ENCODE peak calls at places on chromosomes 16 and 17, in ten cellular contexts. One of them, this sample, is unnamed. For H3K4me1 and H3K9me3, the result is how much of the 10 kb centered on the place peaks cover.

GRCh38 chr17:64178011-64178825 is 48.3 kb upstream of the ERN1 start:
- DNase-seq in fibroblast of lung: peak
- DNase-seq in SK-N-SH: peak
- DNase-seq in breast epithelium: no peak
- DNase-seq in thoracic aorta: no peak
- DNase-seq in OCI-LY7: no peak
- DNase-seq in MM.1S: no peak
- DNase-seq in tibial nerve: no peak
- DNase-seq in A549: no peak
- DNase-seq in cardiac muscle cell: no peak
- DNase-seq in this sample: no peak

GRCh38 chr16:51562896-51563295 is 411.8 kb upstream of the SALL1 start:
- DNase-seq in fibroblast of lung: no peak
- DNase-seq in SK-N-SH: no peak
- DNase-seq in breast epithelium: no peak
- DNase-seq in thoracic aorta: no peak
- DNase-seq in OCI-LY7: no peak
- DNase-seq in MM.1S: no peak
- DNase-seq in tibial nerve: no peak
- DNase-seq in A549: no peak
- DNase-seq in cardiac muscle cell: no peak
- DNase-seq in this sample: no peak

GRCh38 chr17:50501906-50502642 is 6.2 kb upstream of the MYCBPAP start:
- DNase-seq in fibroblast of lung: no peak
- DNase-seq in SK-N-SH: no peak
- DNase-seq in breast epithelium: no peak
- DNase-seq in thoracic aorta: no peak
- DNase-seq in OCI-LY7: no peak
- DNase-seq in MM.1S: no peak
- DNase-seq in tibial nerve: no peak
- DNase-seq in A549: no peak
- DNase-seq in cardiac muscle cell: no peak
- DNase-seq in this sample: no peak

GRCh38 chr17:71180801-71181385 is 939.9 kb upstream of the SOX9 start:
- DNase-seq in fibroblast of lung: peak
- DNase-seq in SK-N-SH: peak
- DNase-seq in breast epithelium: no peak
- DNase-seq in thoracic aorta: no peak
- DNase-seq in OCI-LY7: no peak
- DNase-seq in MM.1S: no peak
- DNase-seq in tibial nerve: no peak
- DNase-seq in A549: no peak
- DNase-seq in cardiac muscle cell: no peak
- DNase-seq in this sample: no peak

GRCh38 chr17:11797803-11798202 is 199.5 kb downstream of the ZNF18 start:
- DNase-seq in fibroblast of lung: no peak
- DNase-seq in SK-N-SH: peak
- DNase-seq in breast epithelium: no peak
- DNase-seq in thoracic aorta: no peak
- DNase-seq in OCI-LY7: no peak
- DNase-seq in MM.1S: no peak
- DNase-seq in tibial nerve: no peak
- DNase-seq in A549: peak
- DNase-seq in cardiac muscle cell: no peak
- DNase-seq in this sample: no peak

GRCh38 chr17:17350491-17351355 is 47.5 kb downstream of the NT5M start:
- DNase-seq in fibroblast of lung: peak
- DNase-seq in SK-N-SH: no peak
- DNase-seq in breast epithelium: no peak
- DNase-seq in thoracic aorta: no peak
- DNase-seq in OCI-LY7: no peak
- DNase-seq in MM.1S: no peak
- DNase-seq in tibial nerve: no peak
- DNase-seq in A549: peak
- DNase-seq in cardiac muscle cell: peak
- DNase-seq in this sample: no peak

GRCh38 chr17:81733507-81734404 is 21.7 kb downstream of the SLC25A10 start:
- DNase-seq in fibroblast of lung: peak
- DNase-seq in SK-N-SH: peak
- DNase-seq in breast epithelium: peak
- DNase-seq in thoracic aorta: no peak
- DNase-seq in OCI-LY7: peak
- DNase-seq in MM.1S: peak
- DNase-seq in tibial nerve: peak
- DNase-seq in A549: peak
- DNase-seq in cardiac muscle cell: peak
- DNase-seq in this sample: peak

GRCh38 chr17:66893863-66894262 is 58.9 kb downstream of the CACNG5 start:
- DNase-seq in fibroblast of lung: no peak
- DNase-seq in SK-N-SH: no peak
- DNase-seq in breast epithelium: no peak
- DNase-seq in thoracic aorta: no peak
- DNase-seq in OCI-LY7: no peak
- DNase-seq in MM.1S: no peak
- DNase-seq in tibial nerve: no peak
- DNase-seq in A549: no peak
- DNase-seq in cardiac muscle cell: no peak
- DNase-seq in this sample: no peak

GRCh38 chr17:4199818-4200402 is 56.9 kb downstream of the CYB5D2 start:
- DNase-seq in fibroblast of lung: no peak
- DNase-seq in SK-N-SH: peak
- DNase-seq in breast epithelium: no peak
- DNase-seq in thoracic aorta: no peak
- DNase-seq in OCI-LY7: peak
- DNase-seq in MM.1S: peak
- DNase-seq in tibial nerve: no peak
- DNase-seq in A549: peak
- DNase-seq in cardiac muscle cell: peak
- DNase-seq in this sample: peak

GRCh38 chr16:72291531-72291981 is 119.6 kb upstream of the PMFBP1 start:
- DNase-seq in fibroblast of lung: peak
- DNase-seq in SK-N-SH: no peak
- DNase-seq in breast epithelium: no peak
- DNase-seq in thoracic aorta: no peak
- DNase-seq in OCI-LY7: no peak
- DNase-seq in MM.1S: no peak
- DNase-seq in tibial nerve: no peak
- DNase-seq in A549: peak
- DNase-seq in cardiac muscle cell: no peak
- DNase-seq in this sample: no peak

DNA sequence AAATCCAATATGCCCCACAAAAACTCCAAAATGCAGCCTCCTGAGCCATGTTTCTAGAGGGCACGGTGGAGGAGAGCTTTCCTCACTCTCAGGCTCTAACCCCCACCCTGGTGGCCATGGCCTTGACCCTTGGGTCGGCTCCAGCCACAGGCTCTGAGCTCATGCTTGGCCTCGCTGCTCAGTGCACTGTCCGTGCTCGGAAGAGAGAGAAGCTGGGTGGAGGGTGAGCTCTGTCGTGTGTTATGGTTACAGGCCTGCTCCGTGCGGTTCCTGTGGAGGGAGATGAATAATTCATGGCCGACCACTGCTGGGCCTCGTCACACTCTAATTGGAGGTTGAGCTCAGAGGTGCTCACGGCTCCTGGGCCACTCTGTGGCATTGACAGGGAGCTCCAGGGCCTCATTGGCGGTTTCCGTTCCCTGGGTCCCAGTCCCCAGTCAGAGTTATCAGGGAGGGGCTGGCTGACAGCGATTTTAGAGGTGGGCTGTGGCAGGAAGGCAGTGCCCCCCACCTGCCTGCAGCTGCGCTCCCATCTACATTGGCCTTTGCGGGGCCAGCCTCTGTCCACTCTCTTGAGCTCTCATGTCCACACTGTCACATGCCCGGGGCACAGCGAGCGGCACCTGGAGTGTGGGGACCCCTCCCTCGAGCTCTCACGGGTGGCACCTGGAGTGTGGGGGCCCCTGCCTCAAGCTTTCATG is 24.9 kb downstream of the ACSF3 start:
- DNase-seq in fibroblast of lung: peak
- DNase-seq in SK-N-SH: no peak
- DNase-seq in breast epithelium: no peak
- DNase-seq in thoracic aorta: no peak
- DNase-seq in OCI-LY7: no peak
- DNase-seq in MM.1S: no peak
- DNase-seq in tibial nerve: no peak
- DNase-seq in A549: no peak
- DNase-seq in cardiac muscle cell: no peak
- DNase-seq in this sample: no peak
- H3K4me1 ChIP-seq in fibroblast of lung: under half
- H3K4me1 ChIP-seq in SK-N-SH: under half
- H3K4me1 ChIP-seq in breast epithelium: under half
- H3K4me1 ChIP-seq in thoracic aorta: under half
- H3K4me1 ChIP-seq in OCI-LY7: half or more
- H3K4me1 ChIP-seq in MM.1S: under half
- H3K4me1 ChIP-seq in tibial nerve: under half
- H3K4me1 ChIP-seq in A549: under half
- H3K4me1 ChIP-seq in cardiac muscle cell: under half
- H3K4me1 ChIP-seq in this sample: under half

GRCh38 chr17:35088911-35089845 is 25.7 kb upstream of the RFFL start:
- DNase-seq in fibroblast of lung: peak
- DNase-seq in SK-N-SH: peak
- DNase-seq in breast epithelium: peak
- DNase-seq in thoracic aorta: peak
- DNase-seq in OCI-LY7: peak
- DNase-seq in MM.1S: peak
- DNase-seq in tibial nerve: peak
- DNase-seq in A549: no peak
- DNase-seq in cardiac muscle cell: peak
- DNase-seq in this sample: peak

GRCh38 chr17:35086931-35087573 is 23.5 kb upstream of the RFFL start:
- DNase-seq in fibroblast of lung: no peak
- DNase-seq in SK-N-SH: no peak
- DNase-seq in breast epithelium: no peak
- DNase-seq in thoracic aorta: no peak
- DNase-seq in OCI-LY7: no peak
- DNase-seq in MM.1S: no peak
- DNase-seq in tibial nerve: no peak
- DNase-seq in A549: no peak
- DNase-seq in cardiac muscle cell: no peak
- DNase-seq in this sample: no peak

GRCh38 chr17:35087731-35088646 is 24.5 kb upstream of the RFFL start:
- DNase-seq in fibroblast of lung: peak
- DNase-seq in SK-N-SH: peak
- DNase-seq in breast epithelium: no peak
- DNase-seq in thoracic aorta: no peak
- DNase-seq in OCI-LY7: peak
- DNase-seq in MM.1S: peak
- DNase-seq in tibial nerve: no peak
- DNase-seq in A549: no peak
- DNase-seq in cardiac muscle cell: peak
- DNase-seq in this sample: no peak

GRCh38 chr17:35088647-35088910 is 25.1 kb upstream of the RFFL start:
- DNase-seq in fibroblast of lung: no peak
- DNase-seq in SK-N-SH: no peak
- DNase-seq in breast epithelium: peak
- DNase-seq in thoracic aorta: no peak
- DNase-seq in OCI-LY7: peak
- DNase-seq in MM.1S: no peak
- DNase-seq in tibial nerve: no peak
- DNase-seq in A549: no peak
- DNase-seq in cardiac muscle cell: no peak
- DNase-seq in this sample: no peak

DNA sequence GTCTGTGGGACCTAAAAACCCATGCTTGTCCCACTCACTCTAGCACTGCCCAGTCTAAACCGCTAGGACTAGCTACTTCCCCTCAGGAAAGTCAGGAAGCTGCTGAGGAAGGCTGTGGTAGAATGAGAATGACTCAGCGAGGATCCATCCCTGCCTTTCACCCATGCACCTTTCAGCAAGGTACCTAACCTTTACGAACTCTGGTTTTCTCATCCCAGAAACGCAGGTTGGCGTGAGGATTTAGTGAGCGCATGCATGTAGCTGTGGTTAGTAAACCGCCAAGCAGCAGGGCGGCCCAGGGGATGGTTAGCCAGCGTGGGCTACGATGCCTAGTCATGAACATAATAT is 26.3 kb upstream of the RFFL start:
- DNase-seq in fibroblast of lung: peak
- DNase-seq in SK-N-SH: no peak
- DNase-seq in breast epithelium: no peak
- DNase-seq in thoracic aorta: no peak
- DNase-seq in OCI-LY7: no peak
- DNase-seq in MM.1S: no peak
- DNase-seq in tibial nerve: no peak
- DNase-seq in A549: peak
- DNase-seq in cardiac muscle cell: peak
- DNase-seq in this sample: no peak
- H3K9me3 ChIP-seq in fibroblast of lung: under half
- H3K9me3 ChIP-seq in SK-N-SH: under half
- H3K9me3 ChIP-seq in breast epithelium: under half
- H3K9me3 ChIP-seq in thoracic aorta: under half
- H3K9me3 ChIP-seq in OCI-LY7: under half
- H3K9me3 ChIP-seq in MM.1S: under half
- H3K9me3 ChIP-seq in tibial nerve: under half
- H3K9me3 ChIP-seq in A549: under half
- H3K9me3 ChIP-seq in cardiac muscle cell: under half
- H3K9me3 ChIP-seq in this sample: under half

DNA sequence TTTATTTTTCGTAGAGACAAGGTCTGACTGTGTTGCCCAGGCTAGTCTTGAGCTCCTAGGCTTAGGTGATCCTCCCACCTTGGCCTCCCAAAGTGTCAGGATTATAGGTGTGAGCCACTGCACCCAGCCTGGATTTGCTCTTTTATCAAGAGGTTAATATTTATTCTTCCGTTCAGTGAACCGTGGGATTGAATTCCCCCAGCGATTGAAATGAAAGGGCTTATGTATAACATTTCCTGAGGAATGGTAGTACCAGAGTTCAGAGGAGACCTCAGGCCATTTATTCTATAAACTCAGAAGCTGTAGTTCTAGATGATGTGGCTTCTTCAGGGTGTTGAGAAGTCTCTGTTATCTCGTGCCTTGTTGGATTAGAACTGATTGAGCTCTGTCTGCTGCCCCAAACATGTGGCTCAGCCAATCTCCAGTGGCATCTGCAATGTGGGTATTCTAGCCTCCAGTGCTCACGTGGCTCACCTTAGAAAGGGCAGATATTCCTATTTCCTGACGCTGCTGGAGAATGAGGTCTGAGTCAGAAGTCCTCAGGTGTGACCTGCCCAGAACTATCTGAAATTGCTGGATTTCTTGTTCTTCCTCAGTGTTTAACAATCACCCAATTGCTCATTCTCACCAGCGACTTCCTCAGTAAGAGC is 22.5 kb downstream of the HMOX2 start:
- DNase-seq in fibroblast of lung: no peak
- DNase-seq in SK-N-SH: no peak
- DNase-seq in breast epithelium: no peak
- DNase-seq in thoracic aorta: no peak
- DNase-seq in OCI-LY7: no peak
- DNase-seq in MM.1S: no peak
- DNase-seq in tibial nerve: no peak
- DNase-seq in A549: no peak
- DNase-seq in cardiac muscle cell: no peak
- DNase-seq in this sample: no peak
- H3K4me1 ChIP-seq in fibroblast of lung: under half
- H3K4me1 ChIP-seq in SK-N-SH: under half
- H3K4me1 ChIP-seq in breast epithelium: under half
- H3K4me1 ChIP-seq in thoracic aorta: under half
- H3K4me1 ChIP-seq in OCI-LY7: under half
- H3K4me1 ChIP-seq in MM.1S: under half
- H3K4me1 ChIP-seq in tibial nerve: under half
- H3K4me1 ChIP-seq in A549: under half
- H3K4me1 ChIP-seq in cardiac muscle cell: under half
- H3K4me1 ChIP-seq in this sample: under half

GRCh38 chr17:27199948-27200347 is 94.0 kb upstream of the WSB1 start:
- DNase-seq in fibroblast of lung: no peak
- DNase-seq in SK-N-SH: no peak
- DNase-seq in breast epithelium: no peak
- DNase-seq in thoracic aorta: no peak
- DNase-seq in OCI-LY7: no peak
- DNase-seq in MM.1S: no peak
- DNase-seq in tibial nerve: no peak
- DNase-seq in A549: no peak
- DNase-seq in cardiac muscle cell: no peak
- DNase-seq in this sample: no peak
- H3K9me3 ChIP-seq in fibroblast of lung: under half
- H3K9me3 ChIP-seq in SK-N-SH: under half
- H3K9me3 ChIP-seq in breast epithelium: under half
- H3K9me3 ChIP-seq in thoracic aorta: under half
- H3K9me3 ChIP-seq in OCI-LY7: under half
- H3K9me3 ChIP-seq in MM.1S: under half
- H3K9me3 ChIP-seq in tibial nerve: under half
- H3K9me3 ChIP-seq in A549: under half
- H3K9me3 ChIP-seq in cardiac muscle cell: under half
- H3K9me3 ChIP-seq in this sample: under half